ENCODE peak calls at places on chromosomes 3 and 15, in five cellular contexts. Q, B, Y, A and E are unnamed samples.
A peak's percentile ranks its signal among the peaks of the same experiment; 100 is the strongest.

GRCh38 chr3:60501303-60501702 is 749.9 kb downstream of the FHIT start:
- DNase-seq in Q (no peak), B (no peak), Y (no peak), A (no peak), E (no peak)

GRCh38 chr3:98512576-98512975 is 10.1 kb downstream of the CLDND1 start:
- DNase-seq in Q (no peak), B (no peak), Y (no peak), A (no peak), E (no peak)

GRCh38 chr3:187520027-187520945 is 149.9 kb downstream of the SST start:
- DNase-seq in Q (no peak), B (no peak), Y (no peak), A (peak; percentile 70), E (no peak)

GRCh38 chr3:20186600-20187004 is 596 bp upstream of the SGO1 start:
- DNase-seq in Q (no peak), B (no peak), Y (no peak), A (no peak), E (no peak)

GRCh38 chr3:53616330-53616729 is 121.9 kb downstream of the CACNA1D start:
- DNase-seq in Q (no peak), B (no peak), Y (no peak), A (no peak), E (no peak)

GRCh38 chr3:68999605-69000004 is 13.9 kb downstream of the EOGT start:
- DNase-seq in Q (no peak), B (no peak), Y (no peak), A (no peak), E (no peak)

GRCh38 chr3:165404357-165405042 is 208.3 kb upstream of the SLITRK3 start:
- DNase-seq in Q (no peak), B (no peak), Y (no peak), A (no peak), E (no peak)

GRCh38 chr15:91472316-91472756 is 372.3 kb downstream of the SV2B start:
- DNase-seq in Q (no peak), B (peak; percentile 27), Y (no peak), A (no peak), E (no peak)

GRCh38 chr3:109563149-109563548 is 225.8 kb upstream of the DPPA4 start:
- DNase-seq in Q (no peak), B (no peak), Y (no peak), A (no peak), E (no peak)

GRCh38 chr3:42654331-42655201 is 1.1 kb downstream of the ZBTB47 start:
- DNase-seq in Q (peak; percentile 59), B (no peak), Y (peak; percentile 79), A (peak; percentile 56), E (no peak)

GRCh38 chr3:151437906-151438305 is 23.0 kb downstream of the IGSF10 start:
- DNase-seq in Q (no peak), B (no peak), Y (no peak), A (no peak), E (no peak)

GRCh38 chr15:92324036-92324963 is 69.4 kb upstream of the ST8SIA2 start:
- DNase-seq in Q (no peak), B (no peak), Y (no peak), A (no peak), E (no peak)

GRCh38 chr15:45588199-45588910 is 1.2 kb downstream of the BLOC1S6 start:
- DNase-seq in Q (peak; percentile 20), B (no peak), Y (no peak), A (no peak), E (no peak)

GRCh38 chr15:38487383-38487782 is 33.5 kb downstream of the FAM98B start:
- DNase-seq in Q (no peak), B (no peak), Y (no peak), A (no peak), E (no peak)

GRCh38 chr15:98684995-98685525 is 36.7 kb downstream of the IGF1R start:
- DNase-seq in Q (no peak), B (no peak), Y (no peak), A (no peak), E (no peak)

GRCh38 chr3:83934208-83935150 is 1024.3 kb upstream of the CADM2 start:
- DNase-seq in Q (peak; percentile 59), B (no peak), Y (no peak), A (no peak), E (no peak)

GRCh38 chr3:106206165-106206564 is 337.4 kb upstream of the CBLB start:
- DNase-seq in Q (peak; percentile 46), B (no peak), Y (no peak), A (peak; percentile 15), E (no peak)

GRCh38 chr3:194537732-194538247 is 51.0 kb upstream of the ATP13A3 start:
- DNase-seq in Q (peak; percentile 76), B (no peak), Y (no peak), A (no peak), E (no peak)

GRCh38 chr3:88149146-88149515 is 628 bp upstream of the C3orf38 start:
- DNase-seq in Q (no peak), B (no peak), Y (no peak), A (no peak), E (no peak)

GRCh38 chr3:139533781-139534443 is 5.6 kb downstream of the RBP1 start:
- DNase-seq in Q (peak; percentile 93), B (no peak), Y (peak; percentile 76), A (peak; percentile 45), E (peak; percentile 80)

GRCh38 chr3:157938154-157938774 is 168.0 kb downstream of the SHOX2 start:
- DNase-seq in Q (peak; percentile 22), B (no peak), Y (no peak), A (no peak), E (no peak)

GRCh38 chr3:12986986-12987385 is 86.2 kb downstream of the IQSEC1 start:
- DNase-seq in Q (no peak), B (no peak), Y (no peak), A (no peak), E (no peak)

GRCh38 chr3:99542771-99543518 is 95.4 kb upstream of the COL8A1 start:
- DNase-seq in Q (no peak), B (no peak), Y (no peak), A (no peak), E (no peak)

GRCh38 chr3:38003371-38003816 is 12.8 kb downstream of the VILL start:
- DNase-seq in Q (peak; percentile 47), B (peak; percentile 56), Y (peak; percentile 73), A (no peak), E (no peak)

GRCh38 chr15:48520376-48521155 is 124.9 kb downstream of the FBN1 start:
- DNase-seq in Q (peak; percentile 33), B (no peak), Y (no peak), A (no peak), E (no peak)
- TF ChIP-seq CTCF in Q (no peak), B (no peak), Y (no peak), A (no peak), E (no peak)

GRCh38 chr3:100796556-100796955 is 87.3 kb downstream of the TFG start:
- DNase-seq in Q (peak; percentile 53), B (no peak), Y (no peak), A (no peak), E (no peak)
- TF ChIP-seq CTCF in Q (peak; percentile 42), B (peak; percentile 37), Y (no peak), A (peak; percentile 49), E (peak; percentile 30)

GRCh38 chr15:82046668-82047492 is 1.1 kb upstream of the MEX3B start:
- DNase-seq in Q (peak; percentile 93), B (peak; percentile 93), Y (peak; percentile 97), A (peak; percentile 91), E (peak; percentile 99)

GRCh38 chr15:82052751-82053150 is 6.9 kb upstream of the MEX3B start:
- DNase-seq in Q (no peak), B (no peak), Y (no peak), A (no peak), E (no peak)

GRCh38 chr15:82048809-82049208 is 3.0 kb upstream of the MEX3B start:
- DNase-seq in Q (no peak), B (no peak), Y (no peak), A (no peak), E (no peak)

GRCh38 chr15:82047493-82048446 is 2.0 kb upstream of the MEX3B start:
- DNase-seq in Q (peak; percentile 38), B (no peak), Y (no peak), A (peak; percentile 15), E (no peak)

GRCh38 chr15:82051664-82052063 is 5.8 kb upstream of the MEX3B start:
- DNase-seq in Q (peak; percentile 26), B (no peak), Y (no peak), A (peak; percentile 51), E (no peak)
- TF ChIP-seq CTCF in Q (no peak), B (no peak), Y (no peak), A (peak; percentile 39), E (no peak)

DNA sequence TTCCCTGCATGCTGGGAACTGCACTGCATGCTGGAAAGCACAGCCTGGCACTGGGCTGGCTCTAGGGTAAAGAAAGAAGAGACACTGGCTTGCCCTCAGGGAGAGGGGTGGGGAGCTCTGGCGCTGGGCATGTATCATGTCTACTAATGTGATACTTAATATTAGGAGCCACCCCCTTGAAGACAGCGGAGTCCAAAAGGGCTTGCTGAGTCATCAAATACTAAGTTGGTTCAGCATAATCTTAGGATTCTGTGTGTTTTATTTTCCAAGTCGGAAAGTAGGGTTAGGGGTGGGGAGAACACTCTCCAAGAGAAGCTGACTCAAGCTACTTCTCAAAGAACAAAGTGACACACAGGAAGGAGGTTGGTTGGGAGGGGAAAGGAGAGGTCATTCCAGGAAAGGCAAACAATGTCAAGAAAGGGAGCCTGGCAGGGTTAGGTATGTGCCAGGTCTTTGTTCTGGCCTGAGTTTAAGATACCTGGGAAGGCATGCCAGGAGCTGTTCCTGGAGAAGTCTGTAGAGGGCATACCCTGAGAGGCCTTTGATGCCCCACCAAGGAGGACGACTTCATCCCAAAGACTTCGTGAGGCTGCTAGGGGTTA is 237.8 kb upstream of the NR2E3 start:
- DNase-seq in Q (peak; percentile 29), B (no peak), Y (no peak), A (no peak), E (no peak)
- TF ChIP-seq CTCF in Q (peak; percentile 21), B (no peak), Y (no peak), A (peak; percentile 38), E (no peak)